ENCODE peak calls at places on chromosomes 6 and 20, in seven cellular contexts. S, O, X, B, C, Y and T are unnamed samples.

GRCh38 chr20:24872291-24873014 is 76.6 kb upstream of the CST7 start:
- DNase-seq in X (no peak), O (no peak), C (no peak), Y (no peak), B (no peak), S (no peak), T (no peak)

GRCh38 chr20:57262244-57263126 is 4.0 kb downstream of the BMP7 start:
- DNase-seq in B (no peak), C (no peak), X (no peak), O (no peak), S (no peak), Y (no peak), T (no peak)

GRCh38 chr6:116139917-116140316 is 14.0 kb upstream of the COL10A1 start:
- DNase-seq in B (no peak), Y (no peak), S (no peak), X (no peak), O (peak), C (no peak), T (no peak)

GRCh38 chr20:33127422-33128097 is 40.4 kb upstream of the BPIFA2 start:
- DNase-seq in Y (no peak), B (no peak), O (no peak), X (no peak), S (no peak), C (no peak), T (no peak)

GRCh38 chr20:38635721-38636285 is 34.2 kb downstream of the ARHGAP40 start:
- DNase-seq in O (no peak), B (no peak), X (peak), Y (peak), C (no peak), S (no peak), T (no peak)

GRCh38 chr6:45946352-45946751 is 69.3 kb downstream of the CLIC5 start:
- DNase-seq in B (no peak), Y (no peak), O (peak), X (peak), C (peak), S (no peak), T (peak)

GRCh38 chr6:159107451-159108260 is 61.5 kb upstream of the FNDC1 start:
- DNase-seq in S (peak), Y (peak), O (no peak), B (peak), X (no peak), C (no peak), T (no peak)

GRCh38 chr20:10733122-10733521 is 59.3 kb upstream of the JAG1 start:
- DNase-seq in S (no peak), C (no peak), X (no peak), O (no peak), Y (no peak), B (no peak), T (no peak)

GRCh38 chr6:2839982-2840793 is 1.5 kb downstream of the SERPINB1 start:
- DNase-seq in O (no peak), C (no peak), S (no peak), B (no peak), Y (no peak), X (no peak), T (no peak)

GRCh38 chr6:112014483-112014882 is 39.4 kb upstream of the CCN6 start:
- DNase-seq in C (no peak), S (no peak), B (no peak), X (peak), O (no peak), Y (no peak), T (no peak)

GRCh38 chr6:109050012-109050411 is 44.6 kb downstream of the SESN1 start:
- DNase-seq in O (no peak), X (no peak), Y (no peak), C (no peak), S (no peak), B (no peak), T (no peak)

GRCh38 chr6:3350252-3350826 is 91.6 kb downstream of the PSMG4 start:
- DNase-seq in C (no peak), S (no peak), X (no peak), O (no peak), Y (no peak), B (no peak), T (no peak)

GRCh38 chr6:107820571-107821261 is 3.4 kb downstream of the SCML4 start:
- DNase-seq in O (no peak), C (no peak), B (peak), X (no peak), Y (no peak), S (peak), T (no peak)

GRCh38 chr6:64996301-64996700 is 710.7 kb downstream of the EYS start:
- DNase-seq in B (no peak), X (no peak), C (no peak), S (no peak), Y (no peak), O (peak), T (no peak)

GRCh38 chr6:100116409-100117194 is 122.6 kb upstream of the MCHR2 start:
- DNase-seq in O (peak), Y (peak), X (peak), C (no peak), B (no peak), S (no peak), T (no peak)

GRCh38 chr6:101226677-101227135 is 166.8 kb upstream of the GRIK2 start:
- DNase-seq in Y (no peak), C (no peak), O (peak), X (peak), B (peak), S (no peak), T (no peak)

GRCh38 chr6:143396497-143397228 is 53.8 kb downstream of the ADAT2 start:
- DNase-seq in B (peak), Y (no peak), X (peak), S (no peak), O (no peak), C (no peak), T (no peak)

GRCh38 chr20:63000958-63001357 is 5.8 kb downstream of the BHLHE23 start:
- DNase-seq in S (no peak), O (no peak), B (no peak), X (no peak), C (no peak), Y (no peak), T (peak)

GRCh38 chr6:110509617-110510231 is 33.3 kb upstream of the SLC22A16 start:
- DNase-seq in X (peak), C (no peak), Y (no peak), S (no peak), O (no peak), B (no peak), T (no peak)

GRCh38 chr20:32605167-32605656 is 20.1 kb upstream of the NOL4L start:
- DNase-seq in O (peak), C (no peak), X (peak), B (no peak), Y (no peak), S (no peak), T (no peak)

GRCh38 chr6:144343736-144344428 is 58.7 kb downstream of the UTRN start:
- DNase-seq in B (peak), C (no peak), X (peak), O (no peak), Y (peak), S (no peak), T (no peak)

GRCh38 chr20:39660251-39660650 is 698.1 kb downstream of the DHX35 start:
- DNase-seq in B (no peak), Y (no peak), S (no peak), C (no peak), X (peak), O (no peak), T (no peak)

GRCh38 chr6:132524639-132525038 is 11.7 kb upstream of the STX7 start:
- DNase-seq in X (no peak), O (no peak), Y (no peak), S (no peak), B (no peak), C (no peak), T (no peak)

GRCh38 chr6:13338038-13338437 is 9.7 kb upstream of the TBC1D7 start:
- DNase-seq in Y (no peak), B (no peak), X (no peak), C (no peak), S (no peak), O (no peak), T (no peak)